ENCODE peak calls at places on chromosomes 13 and 19, in six cellular contexts. One of them, this sample, is unnamed. For H3K27me3, the result is how much of the 10 kb centered on the place peaks cover.

GRCh38 chr13:94272038-94272437 is 207.4 kb downstream of the DCT start:
- DNase-seq in left lung: no peak
- DNase-seq in ovary: no peak
- DNase-seq in cardiac muscle cell: no peak
- DNase-seq in right lobe of liver: no peak
- DNase-seq in psoas muscle: no peak
- DNase-seq in this sample: no peak

GRCh38 chr19:44776402-44777096 is 1.1 kb upstream of the CBLC start:
- DNase-seq in left lung: peak
- DNase-seq in ovary: no peak
- DNase-seq in cardiac muscle cell: no peak
- DNase-seq in right lobe of liver: no peak
- DNase-seq in psoas muscle: no peak
- DNase-seq in this sample: no peak

GRCh38 chr13:50780201-50781015 is 63.1 kb downstream of the DLEU7 start:
- DNase-seq in left lung: no peak
- DNase-seq in ovary: no peak
- DNase-seq in cardiac muscle cell: no peak
- DNase-seq in right lobe of liver: no peak
- DNase-seq in psoas muscle: no peak
- DNase-seq in this sample: no peak

GRCh38 chr13:98565726-98566577 is 11.0 kb downstream of the STK24 start:
- DNase-seq in left lung: no peak
- DNase-seq in ovary: peak
- DNase-seq in cardiac muscle cell: no peak
- DNase-seq in right lobe of liver: peak
- DNase-seq in psoas muscle: peak
- DNase-seq in this sample: no peak

GRCh38 chr13:36736119-36736726 is 62.4 kb downstream of the SERTM1 start:
- DNase-seq in left lung: no peak
- DNase-seq in ovary: peak
- DNase-seq in cardiac muscle cell: peak
- DNase-seq in right lobe of liver: no peak
- DNase-seq in psoas muscle: no peak
- DNase-seq in this sample: no peak

GRCh38 chr13:79679334-79679733 is 198.4 kb downstream of the NDFIP2 start:
- DNase-seq in left lung: peak
- DNase-seq in ovary: peak
- DNase-seq in cardiac muscle cell: peak
- DNase-seq in right lobe of liver: no peak
- DNase-seq in psoas muscle: peak
- DNase-seq in this sample: peak

GRCh38 chr13:109569938-109570711 is 216.3 kb downstream of the IRS2 start:
- DNase-seq in left lung: no peak
- DNase-seq in ovary: no peak
- DNase-seq in cardiac muscle cell: no peak
- DNase-seq in right lobe of liver: no peak
- DNase-seq in psoas muscle: no peak
- DNase-seq in this sample: no peak

GRCh38 chr13:47087841-47088240 is 191.0 kb upstream of the HTR2A start:
- DNase-seq in left lung: no peak
- DNase-seq in ovary: no peak
- DNase-seq in cardiac muscle cell: no peak
- DNase-seq in right lobe of liver: no peak
- DNase-seq in psoas muscle: no peak
- DNase-seq in this sample: no peak

GRCh38 chr19:50861025-50861424 is 6.3 kb downstream of the KLK3 start:
- DNase-seq in left lung: no peak
- DNase-seq in ovary: no peak
- DNase-seq in cardiac muscle cell: no peak
- DNase-seq in right lobe of liver: no peak
- DNase-seq in psoas muscle: no peak
- DNase-seq in this sample: no peak

GRCh38 chr19:5200844-5201243 is 139.8 kb downstream of the PTPRS start:
- DNase-seq in left lung: no peak
- DNase-seq in ovary: no peak
- DNase-seq in cardiac muscle cell: no peak
- DNase-seq in right lobe of liver: no peak
- DNase-seq in psoas muscle: no peak
- DNase-seq in this sample: no peak

GRCh38 chr13:49641810-49642291 is 13.5 kb downstream of the ARL11 start:
- DNase-seq in left lung: peak
- DNase-seq in ovary: no peak
- DNase-seq in cardiac muscle cell: no peak
- DNase-seq in right lobe of liver: peak
- DNase-seq in psoas muscle: peak
- DNase-seq in this sample: peak

GRCh38 chr13:109758937-109759480 is 27.4 kb downstream of the IRS2 start:
- DNase-seq in left lung: no peak
- DNase-seq in ovary: no peak
- DNase-seq in cardiac muscle cell: no peak
- DNase-seq in right lobe of liver: no peak
- DNase-seq in psoas muscle: no peak
- DNase-seq in this sample: no peak

GRCh38 chr19:49301165-49301865 is 23.7 kb downstream of the SLC6A16 start:
- DNase-seq in left lung: peak
- DNase-seq in ovary: peak
- DNase-seq in cardiac muscle cell: peak
- DNase-seq in right lobe of liver: peak
- DNase-seq in psoas muscle: peak
- DNase-seq in this sample: peak

GRCh38 chr13:72570019-72570418 is 157.4 kb downstream of the MZT1 start:
- DNase-seq in left lung: no peak
- DNase-seq in ovary: no peak
- DNase-seq in cardiac muscle cell: no peak
- DNase-seq in right lobe of liver: no peak
- DNase-seq in psoas muscle: no peak
- DNase-seq in this sample: no peak

GRCh38 chr13:87810391-87810801 is 139.2 kb downstream of the SLITRK5 start:
- DNase-seq in left lung: no peak
- DNase-seq in ovary: no peak
- DNase-seq in cardiac muscle cell: peak
- DNase-seq in right lobe of liver: peak
- DNase-seq in psoas muscle: no peak
- DNase-seq in this sample: no peak

GRCh38 chr19:14952767-14953166 is 11.5 kb downstream of the OR7C2 start:
- DNase-seq in left lung: no peak
- DNase-seq in ovary: no peak
- DNase-seq in cardiac muscle cell: no peak
- DNase-seq in right lobe of liver: no peak
- DNase-seq in psoas muscle: no peak
- DNase-seq in this sample: no peak

GRCh38 chr13:59276436-59276835 is 887.3 kb downstream of the DIAPH3 start:
- DNase-seq in left lung: no peak
- DNase-seq in ovary: no peak
- DNase-seq in cardiac muscle cell: no peak
- DNase-seq in right lobe of liver: no peak
- DNase-seq in psoas muscle: no peak
- DNase-seq in this sample: no peak

GRCh38 chr13:49084961-49085360 is 109.2 kb downstream of the FNDC3A start:
- DNase-seq in left lung: no peak
- DNase-seq in ovary: no peak
- DNase-seq in cardiac muscle cell: no peak
- DNase-seq in right lobe of liver: no peak
- DNase-seq in psoas muscle: no peak
- DNase-seq in this sample: no peak

GRCh38 chr19:41739361-41739760 is 16.0 kb upstream of the CEACAM6 start:
- DNase-seq in left lung: no peak
- DNase-seq in ovary: no peak
- DNase-seq in cardiac muscle cell: no peak
- DNase-seq in right lobe of liver: no peak
- DNase-seq in psoas muscle: no peak
- DNase-seq in this sample: no peak

GRCh38 chr19:41745761-41746160 is 9.6 kb upstream of the CEACAM6 start:
- DNase-seq in left lung: no peak
- DNase-seq in ovary: no peak
- DNase-seq in cardiac muscle cell: no peak
- DNase-seq in right lobe of liver: no peak
- DNase-seq in psoas muscle: no peak
- DNase-seq in this sample: no peak

GRCh38 chr19:41740415-41741243 is 14.7 kb upstream of the CEACAM6 start:
- DNase-seq in left lung: no peak
- DNase-seq in ovary: no peak
- DNase-seq in cardiac muscle cell: no peak
- DNase-seq in right lobe of liver: no peak
- DNase-seq in psoas muscle: no peak
- DNase-seq in this sample: no peak

GRCh38 chr19:41744850-41745249 is 10.5 kb upstream of the CEACAM6 start:
- DNase-seq in left lung: no peak
- DNase-seq in ovary: no peak
- DNase-seq in cardiac muscle cell: no peak
- DNase-seq in right lobe of liver: no peak
- DNase-seq in psoas muscle: no peak
- DNase-seq in this sample: no peak

GRCh38 chr19:41741244-41741554 is 14.1 kb upstream of the CEACAM6 start:
- DNase-seq in left lung: no peak
- DNase-seq in ovary: no peak
- DNase-seq in cardiac muscle cell: no peak
- DNase-seq in right lobe of liver: no peak
- DNase-seq in psoas muscle: no peak
- DNase-seq in this sample: no peak
- H3K27me3 ChIP-seq in left lung: under half
- H3K27me3 ChIP-seq in ovary: under half
- H3K27me3 ChIP-seq in cardiac muscle cell: under half
- H3K27me3 ChIP-seq in right lobe of liver: under half
- H3K27me3 ChIP-seq in psoas muscle: under half
- H3K27me3 ChIP-seq in this sample: under half

GRCh38 chr19:35142531-35143230 is 374 bp upstream of the FXYD7 start:
- DNase-seq in left lung: no peak
- DNase-seq in ovary: peak
- DNase-seq in cardiac muscle cell: peak
- DNase-seq in right lobe of liver: no peak
- DNase-seq in psoas muscle: peak
- DNase-seq in this sample: no peak

GRCh38 chr19:35140207-35140897 is 1.7 kb downstream of the FXYD1 start:
- DNase-seq in left lung: no peak
- DNase-seq in ovary: peak
- DNase-seq in cardiac muscle cell: no peak
- DNase-seq in right lobe of liver: no peak
- DNase-seq in psoas muscle: peak
- DNase-seq in this sample: no peak

GRCh38 chr19:35141627-35142401 is 1.2 kb upstream of the FXYD7 start:
- DNase-seq in left lung: no peak
- DNase-seq in ovary: peak
- DNase-seq in cardiac muscle cell: no peak
- DNase-seq in right lobe of liver: no peak
- DNase-seq in psoas muscle: peak
- DNase-seq in this sample: no peak

GRCh38 chr19:35139618-35139943 is 957 bp downstream of the FXYD1 start:
- DNase-seq in left lung: no peak
- DNase-seq in ovary: no peak
- DNase-seq in cardiac muscle cell: no peak
- DNase-seq in right lobe of liver: no peak
- DNase-seq in psoas muscle: no peak
- DNase-seq in this sample: peak

DNA sequence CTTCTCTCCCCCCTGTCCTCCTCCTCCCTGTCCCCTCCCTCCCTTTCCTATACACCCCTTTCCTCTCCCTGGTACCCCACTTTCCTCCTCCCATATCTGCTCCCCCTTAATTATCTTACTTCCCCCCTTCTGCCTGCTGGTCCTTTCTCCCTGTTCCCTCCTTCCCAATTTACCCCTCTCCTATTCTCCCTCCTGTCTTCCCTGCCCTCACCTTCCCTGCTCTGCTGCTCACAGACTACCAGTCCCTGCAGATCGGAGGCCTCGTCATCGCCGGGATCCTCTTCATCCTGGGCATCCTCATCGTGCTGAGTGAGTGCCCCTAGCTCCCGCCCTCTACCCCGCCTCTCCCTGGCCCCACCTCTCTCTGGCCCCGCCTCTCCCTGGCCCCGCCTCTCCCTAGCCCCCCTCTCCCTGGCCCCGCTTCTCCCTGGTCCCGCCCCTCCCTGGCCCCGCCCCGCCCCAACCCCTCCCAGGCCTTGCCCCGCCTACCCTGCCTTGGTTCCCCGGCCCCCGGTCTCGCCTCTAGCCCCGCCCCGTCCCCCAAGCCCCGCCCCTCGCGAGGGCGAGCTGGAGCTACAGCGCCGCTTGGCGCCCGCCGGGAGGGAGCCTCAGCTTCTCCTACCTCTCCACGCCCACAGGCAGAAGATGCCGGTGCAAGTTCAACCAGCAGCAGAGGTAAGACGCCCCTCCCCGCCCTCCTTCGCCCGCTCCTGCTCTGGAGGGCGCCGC is 2.0 kb upstream of the FXYD7 start:
- DNase-seq in left lung: peak
- DNase-seq in ovary: peak
- DNase-seq in cardiac muscle cell: peak
- DNase-seq in right lobe of liver: peak
- DNase-seq in psoas muscle: peak
- DNase-seq in this sample: peak
- TF ChIP-seq CTCF in left lung: peak
- TF ChIP-seq CTCF in ovary: no peak
- TF ChIP-seq CTCF in cardiac muscle cell: peak
- TF ChIP-seq CTCF in right lobe of liver: peak
- TF ChIP-seq CTCF in psoas muscle: peak
- TF ChIP-seq CTCF in this sample: peak

DNA sequence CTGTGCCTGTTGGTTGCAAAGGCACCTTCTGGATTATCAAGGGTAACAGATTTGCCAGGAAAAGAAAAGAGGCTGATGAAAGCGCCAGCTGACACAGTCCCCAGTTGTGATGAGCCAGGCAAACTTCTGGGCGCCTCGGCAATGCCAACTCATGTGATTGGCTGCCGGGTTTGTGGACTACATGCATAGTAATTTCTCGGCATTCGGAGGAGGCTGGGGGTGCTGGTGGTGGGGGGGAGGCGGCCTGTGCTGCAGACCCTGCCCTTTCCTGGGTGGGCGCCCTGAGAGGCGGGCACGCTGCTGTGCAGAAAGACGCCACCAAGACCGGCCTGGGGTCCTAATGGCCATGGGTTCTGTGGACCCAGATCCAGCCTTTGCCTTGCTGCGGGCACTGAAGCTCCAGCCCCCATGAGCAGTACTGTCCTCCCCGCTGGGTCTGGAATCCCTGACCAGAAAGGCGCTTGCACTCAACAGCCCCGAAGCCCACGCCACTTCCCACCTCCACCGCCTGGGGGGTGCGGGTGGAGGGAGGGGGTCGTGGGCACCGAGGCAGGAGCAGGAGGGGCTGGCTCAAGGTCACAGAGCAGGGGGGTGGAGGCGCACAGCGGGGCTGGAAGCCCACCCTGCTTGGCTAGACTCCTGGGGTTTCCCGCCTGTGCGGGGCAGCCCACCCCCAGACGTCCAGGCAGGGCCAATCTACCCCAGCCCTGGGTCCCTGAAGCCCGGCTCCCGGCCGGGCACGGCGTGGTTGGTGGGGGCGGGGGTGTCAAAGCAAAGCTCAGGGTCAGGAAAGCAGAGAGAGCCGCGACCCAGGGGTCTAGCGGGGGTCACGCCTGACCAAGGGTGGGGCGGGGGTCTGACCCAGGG is 1.0 kb downstream of the DIRAS1 start:
- DNase-seq in left lung: no peak
- DNase-seq in ovary: peak
- DNase-seq in cardiac muscle cell: no peak
- DNase-seq in right lobe of liver: no peak
- DNase-seq in psoas muscle: no peak
- DNase-seq in this sample: no peak
- H3K4me3 ChIP-seq in left lung: no peak
- H3K4me3 ChIP-seq in ovary: peak
- H3K4me3 ChIP-seq in cardiac muscle cell: peak
- H3K4me3 ChIP-seq in right lobe of liver: no peak
- H3K4me3 ChIP-seq in psoas muscle: peak
- H3K4me3 ChIP-seq in this sample: peak

GRCh38 chr19:1676351-1677266 is 24.2 kb upstream of the TCF3 start:
- DNase-seq in left lung: no peak
- DNase-seq in ovary: no peak
- DNase-seq in cardiac muscle cell: no peak
- DNase-seq in right lobe of liver: no peak
- DNase-seq in psoas muscle: no peak
- DNase-seq in this sample: no peak
- H3K27me3 ChIP-seq in left lung: half or more
- H3K27me3 ChIP-seq in ovary: under half
- H3K27me3 ChIP-seq in cardiac muscle cell: under half
- H3K27me3 ChIP-seq in right lobe of liver: under half
- H3K27me3 ChIP-seq in psoas muscle: under half
- H3K27me3 ChIP-seq in this sample: under half